ENCODE peak calls at places on chromosome 10, in four cellular contexts. Q is A549, S is suprapubic skin, P is GM12878. E is an unnamed sample.

GRCh38 chr10:50937230-50937907 is 51.9 kb upstream of the A1CF start:
- DNase-seq in Q (peak), S (no peak), P (no peak), E (no peak)

GRCh38 chr10:43686414-43686813 is 37.7 kb upstream of the ZNF32 start:
- DNase-seq in Q (no peak), S (no peak), P (no peak), E (no peak)

GRCh38 chr10:72061491-72061890 is 26.9 kb downstream of the SPOCK2 start:
- DNase-seq in Q (no peak), S (no peak), P (no peak), E (no peak)

GRCh38 chr10:54906940-54907339 is 105.9 kb upstream of the PCDH15 start:
- DNase-seq in Q (no peak), S (no peak), P (no peak), E (no peak)

GRCh38 chr10:35795131-35795819 is 153.2 kb upstream of the FZD8 start:
- DNase-seq in Q (no peak), S (no peak), P (no peak), E (no peak)

GRCh38 chr10:86644412-86645110 is 9.8 kb upstream of the OPN4 start:
- DNase-seq in Q (no peak), S (no peak), P (peak), E (peak)

GRCh38 chr10:5434017-5434753 is 21.8 kb downstream of the NET1 start:
- DNase-seq in Q (peak), S (no peak), P (no peak), E (no peak)

GRCh38 chr10:80202934-80203834 is 2.2 kb downstream of the ANXA11 start:
- DNase-seq in Q (no peak), S (no peak), P (peak), E (no peak)

GRCh38 chr10:1203704-1204103 is 147.5 kb downstream of the WDR37 start:
- DNase-seq in Q (no peak), S (no peak), P (no peak), E (no peak)

GRCh38 chr10:99532687-99533495 is at the start of gene NKX2-3:
- DNase-seq in Q (peak), S (no peak), P (no peak), E (no peak)

GRCh38 chr10:67259319-67259929 is 333.6 kb downstream of the LRRTM3 start:
- DNase-seq in Q (no peak), S (no peak), P (no peak), E (no peak)

GRCh38 chr10:124149681-124150080 is 56.3 kb upstream of the CHST15 start:
- DNase-seq in Q (no peak), S (no peak), P (peak), E (no peak)

GRCh38 chr10:28991738-28992270 is 297.1 kb upstream of the LYZL1 start:
- DNase-seq in Q (peak), S (no peak), P (no peak), E (peak)

DNA sequence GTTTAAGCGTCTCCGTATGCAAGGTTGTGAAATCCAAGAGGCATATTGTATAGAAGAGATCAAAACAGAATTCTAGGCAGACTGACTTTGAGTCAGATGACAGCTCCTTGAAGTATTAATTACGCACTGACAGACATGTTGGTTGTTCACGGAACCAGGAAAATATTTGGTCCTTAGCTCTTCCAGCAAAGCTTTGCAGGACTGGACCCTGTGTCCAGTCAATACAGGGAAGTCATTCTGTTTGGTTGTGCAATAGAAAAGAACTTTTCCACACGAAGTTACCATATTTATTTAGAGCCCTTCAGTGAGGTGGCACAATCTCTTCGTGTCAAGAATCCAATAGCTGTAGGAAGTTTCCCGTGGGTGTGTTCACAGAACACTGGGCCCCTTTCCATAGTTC is 205.3 kb downstream of the ARHGAP21 start:
- DNase-seq in Q (no peak), S (no peak), P (no peak), E (no peak)
- TF ChIP-seq EP300 in Q (no peak), S (no peak), P (no peak), E (no peak)

DNA sequence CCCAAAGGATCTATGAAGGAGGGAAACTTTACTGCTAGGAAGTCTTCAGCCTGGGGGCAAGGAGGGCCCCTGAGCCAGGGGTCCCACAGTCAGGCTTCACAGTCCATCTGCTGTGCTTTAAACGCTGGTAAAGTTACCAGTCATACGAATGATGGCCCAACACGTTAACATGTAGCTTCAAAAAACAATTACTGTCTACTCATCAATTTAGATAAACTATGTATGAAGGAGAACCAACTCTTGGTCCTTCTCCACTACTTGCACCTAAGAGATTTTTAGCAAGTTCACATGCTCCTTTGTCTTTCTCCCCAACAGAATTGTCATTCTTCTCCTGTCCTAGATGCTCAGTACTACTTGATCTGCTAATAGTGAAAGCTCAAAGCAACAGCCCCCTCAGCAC is 16.6 kb downstream of the JCAD start:
- DNase-seq in Q (no peak), S (no peak), P (no peak), E (no peak)
- H3K4me3 ChIP-seq in Q (no peak), S (no peak), P (no peak), E (no peak)

DNA sequence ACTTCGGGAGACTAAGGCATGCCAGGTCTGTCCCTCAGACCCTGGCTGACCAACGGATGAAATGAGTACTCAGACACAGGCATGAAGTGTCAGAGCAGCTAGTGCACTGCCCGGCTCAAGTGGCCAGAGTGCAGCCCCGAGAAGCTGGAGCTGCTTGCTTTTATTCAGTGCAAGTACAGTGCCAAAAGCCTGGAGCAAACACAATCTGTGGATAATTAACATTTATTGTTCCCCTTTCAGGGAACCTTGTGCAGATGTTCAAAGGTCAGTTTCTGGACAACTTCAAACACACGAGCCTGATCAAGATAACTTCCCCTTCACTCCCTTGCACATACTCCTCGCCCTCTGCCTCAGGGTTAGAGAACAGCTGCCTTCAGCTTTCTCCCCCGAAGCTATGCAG is 7.9 kb upstream of the ATE1 start:
- DNase-seq in Q (no peak), S (no peak), P (no peak), E (no peak)
- TF ChIP-seq EP300 in Q (peak), S (no peak), P (no peak), E (no peak)

GRCh38 chr10:102960158-102960557 is 42.1 kb downstream of the CNNM2 start:
- DNase-seq in Q (no peak), S (no peak), P (no peak), E (no peak)
- H3K4me3 ChIP-seq in Q (no peak), S (no peak), P (no peak), E (no peak)

GRCh38 chr10:2885276-2885955 is 181.9 kb upstream of the PFKP start:
- DNase-seq in Q (no peak), S (no peak), P (no peak), E (no peak)
- TF ChIP-seq EP300 in Q (no peak), S (no peak), P (no peak), E (no peak)

GRCh38 chr10:129192344-129193128 is 274.5 kb upstream of the MGMT start:
- DNase-seq in Q (no peak), S (peak), P (no peak), E (peak)
- H3K4me3 ChIP-seq in Q (no peak), S (no peak), P (no peak), E (no peak)

GRCh38 chr10:48476279-48476982 is 128.4 kb downstream of the ARHGAP22 start:
- DNase-seq in Q (no peak), S (no peak), P (no peak), E (no peak)
- TF ChIP-seq EP300 in Q (no peak), S (no peak), P (no peak), E (no peak)